ENCODE peak calls at places on chromosomes 6 and 20, in five cellular contexts. U is breast epithelium, X is fibroblast of lung, L is astrocyte, C is mucosa of descending colon. Z is an unnamed sample.
A peak's percentile ranks its signal among the peaks of the same experiment; 100 is the strongest.

GRCh38 chr6:54419885-54420284 is 111.6 kb downstream of the TINAG start:
- DNase-seq in C (no peak), U (no peak), X (peak; percentile 94), L (peak; percentile 91), Z (no peak)

GRCh38 chr6:167683028-167683862 is 143.5 kb upstream of the AFDN start:
- DNase-seq in U (peak; percentile 81), L (peak; percentile 90), C (peak; percentile 75), X (peak; percentile 22), Z (peak; percentile 85)

GRCh38 chr6:70566751-70567382 is at the start of gene SDHAF4:
- DNase-seq in U (peak; percentile 83), C (peak; percentile 94), L (peak; percentile 61), X (peak; percentile 85), Z (peak; percentile 97)

GRCh38 chr6:8059129-8059528 is 5.1 kb downstream of the BLOC1S5 start:
- DNase-seq in C (no peak), U (no peak), X (peak; percentile 74), L (peak; percentile 22), Z (no peak)

GRCh38 chr6:515267-515666 is 123.7 kb downstream of the IRF4 start:
- DNase-seq in C (no peak), U (no peak), X (no peak), L (no peak), Z (no peak)

GRCh38 chr20:2331092-2331491 is 35.3 kb downstream of the TGM3 start:
- DNase-seq in C (no peak), L (no peak), U (no peak), X (no peak), Z (no peak)

GRCh38 chr6:44456070-44456965 is 68.8 kb downstream of the CDC5L start:
- DNase-seq in C (no peak), X (peak; percentile 61), L (peak; percentile 59), U (no peak), Z (no peak)

GRCh38 chr6:134195985-134196384 is 121.9 kb downstream of the SGK1 start:
- DNase-seq in U (no peak), X (no peak), C (no peak), L (no peak), Z (no peak)

GRCh38 chr20:50256577-50256976 is 65.9 kb downstream of the CEBPB start:
- DNase-seq in C (no peak), X (no peak), L (no peak), U (no peak), Z (no peak)

GRCh38 chr6:100719883-100720682 is 161.0 kb downstream of the ASCC3 start:
- DNase-seq in U (no peak), L (no peak), X (peak; percentile 56), C (no peak), Z (no peak)

GRCh38 chr6:111604259-111605099 is 1.2 kb downstream of the TRAF3IP2 start:
- DNase-seq in U (peak; percentile 47), C (peak; percentile 57), L (peak; percentile 82), X (peak; percentile 89), Z (peak; percentile 84)

GRCh38 chr6:23890543-23891227 is 235.3 kb upstream of the NRSN1 start:
- DNase-seq in L (peak; percentile 9), C (no peak), U (no peak), X (peak; percentile 8), Z (no peak)

GRCh38 chr20:18904624-18905023 is 91.0 kb downstream of the SCP2D1 start:
- DNase-seq in C (no peak), U (no peak), X (no peak), L (no peak), Z (no peak)

GRCh38 chr6:144460224-144461095 is 175.3 kb downstream of the UTRN start:
- DNase-seq in X (no peak), L (no peak), U (no peak), C (no peak), Z (no peak)

GRCh38 chr6:43702522-43703440 is 15.2 kb upstream of the MRPS18A start:
- DNase-seq in L (peak; percentile 71), C (peak; percentile 91), X (peak; percentile 98), U (peak; percentile 63), Z (peak; percentile 97)

GRCh38 chr20:61449057-61449456 is 197.0 kb downstream of the CDH4 start:
- DNase-seq in U (no peak), C (no peak), X (no peak), L (no peak), Z (no peak)

GRCh38 chr20:51388756-51389542 is 153.6 kb downstream of the NFATC2 start:
- DNase-seq in C (no peak), U (no peak), X (no peak), L (no peak), Z (no peak)

GRCh38 chr6:163554663-163555062 is 140.1 kb downstream of the QKI start:
- DNase-seq in U (no peak), C (no peak), X (peak; percentile 57), L (no peak), Z (peak; percentile 48)

GRCh38 chr20:3777726-3778629 is 3.3 kb downstream of the SPEF1 start:
- DNase-seq in C (peak; percentile 81), U (peak; percentile 55), L (no peak), X (peak; percentile 33), Z (peak; percentile 88)
- H3K4me3 ChIP-seq in C (no peak overlapping the region), U (peak overlapping the region; percentile 75), L (peak overlapping the region; percentile 43), X (peak overlapping the region; percentile 54), Z (peak overlapping the region; percentile 61)

DNA sequence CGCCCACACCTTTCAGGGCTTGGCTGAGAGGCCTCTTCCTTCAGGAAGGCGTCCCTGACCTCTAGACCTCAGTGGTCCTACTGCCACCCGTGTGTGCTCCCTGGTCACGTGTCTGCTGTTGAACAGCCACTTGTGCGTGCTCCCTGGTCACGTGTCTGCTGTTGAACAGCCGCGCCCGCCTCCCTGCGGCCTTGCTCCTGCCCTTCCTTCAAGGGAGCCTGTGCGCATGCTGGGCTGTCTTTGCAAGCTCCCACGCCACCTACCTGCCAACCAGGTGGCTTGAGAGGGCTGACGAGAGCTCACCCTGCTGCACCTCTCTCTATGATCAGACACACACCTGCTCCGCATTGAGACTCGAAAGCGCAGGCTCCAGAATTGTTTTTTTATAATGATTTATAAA is 179.3 kb downstream of the BMP7 start:
- DNase-seq in C (no peak), L (no peak), U (no peak), X (no peak), Z (peak; percentile 37)
- TF ChIP-seq CTCF in C (no peak), L (no peak), U (no peak), X (no peak), Z (no peak)

GRCh38 chr6:41709375-41709774 is 26.0 kb downstream of the TFEB start:
- DNase-seq in L (no peak), U (no peak), C (no peak), X (no peak), Z (no peak)

GRCh38 chr6:41708856-41709255 is 26.6 kb downstream of the TFEB start:
- DNase-seq in X (no peak), L (no peak), U (no peak), C (no peak), Z (no peak)

GRCh38 chr6:41705996-41706835 is 29.2 kb downstream of the TFEB start:
- DNase-seq in X (peak; percentile 68), U (peak; percentile 69), L (peak; percentile 61), C (peak; percentile 87), Z (peak; percentile 92)

GRCh38 chr6:41706876-41707564 is 28.4 kb downstream of the TFEB start:
- DNase-seq in C (peak; percentile 50), L (no peak), X (peak; percentile 72), U (no peak), Z (peak; percentile 69)

GRCh38 chr6:41707565-41708200 is 27.7 kb downstream of the TFEB start:
- DNase-seq in X (no peak), C (peak; percentile 70), L (no peak), U (peak; percentile 46), Z (peak; percentile 70)
- H3K4me3 ChIP-seq in X (no peak overlapping the region), C (no peak overlapping the region), L (no peak overlapping the region), U (no peak overlapping the region), Z (no peak overlapping the region)

GRCh38 chr6:155710704-155711103 is 255.1 kb upstream of the NOX3 start:
- DNase-seq in L (no peak), X (no peak), C (no peak), U (no peak), Z (no peak)
- TF ChIP-seq CTCF in L (no peak), X (no peak), C (no peak), U (no peak), Z (no peak)

DNA sequence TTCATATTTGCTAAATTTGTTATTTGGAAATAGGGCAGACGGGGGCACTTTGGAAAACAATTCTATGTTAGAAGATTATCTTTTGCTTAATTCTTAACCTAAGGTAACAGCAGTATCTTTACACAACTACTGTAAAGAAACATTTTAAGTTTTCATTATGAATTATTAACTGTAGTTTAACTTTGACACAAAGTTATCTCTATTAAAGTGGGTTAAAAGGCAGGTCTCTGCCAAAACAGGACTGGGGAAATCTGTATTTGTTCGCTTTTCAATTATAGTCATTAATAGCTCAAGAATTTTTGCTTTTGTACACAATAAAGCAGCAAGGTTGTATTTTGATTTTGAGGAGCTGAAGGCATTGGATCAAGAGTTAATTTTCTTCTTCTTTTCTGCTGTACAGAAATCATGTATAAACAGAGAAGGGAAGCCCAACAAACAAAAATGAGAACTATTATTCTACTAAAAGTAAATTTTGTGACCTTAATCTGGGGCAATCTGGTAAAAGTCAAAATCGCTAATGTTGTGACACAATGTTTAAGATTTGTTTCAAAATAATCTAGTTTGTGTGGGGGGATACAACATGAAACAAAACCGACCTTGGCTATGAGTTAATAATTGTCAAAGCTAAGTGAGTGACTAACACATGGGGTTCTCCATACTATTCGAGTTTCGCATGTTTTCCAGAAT is 2.9 kb downstream of the STAU1 start:
- DNase-seq in L (no peak), U (no peak), C (no peak), X (no peak), Z (no peak)
- H3K4me3 ChIP-seq in L (no peak overlapping the region), U (no peak overlapping the region), C (no peak overlapping the region), X (no peak overlapping the region), Z (no peak overlapping the region)

GRCh38 chr20:13611726-13612125 is 27.0 kb downstream of the TASP1 start:
- DNase-seq in U (no peak), X (no peak), C (no peak), L (no peak), Z (no peak)

GRCh38 chr20:13613917-13614316 is 24.8 kb downstream of the TASP1 start:
- DNase-seq in L (peak; percentile 62), X (no peak), U (no peak), C (no peak), Z (no peak)

GRCh38 chr20:13610205-13610604 is 28.5 kb downstream of the TASP1 start:
- DNase-seq in C (no peak), X (no peak), L (no peak), U (no peak), Z (no peak)
- TF ChIP-seq CTCF in C (no peak), X (no peak), L (no peak), U (no peak), Z (no peak)

GRCh38 chr20:33878583-33878982 is 67.4 kb downstream of the CHMP4B start:
- DNase-seq in X (no peak), C (no peak), U (no peak), L (no peak), Z (no peak)
- H3K4me3 ChIP-seq in X (no peak overlapping the region), C (no peak overlapping the region), U (no peak overlapping the region), L (no peak overlapping the region), Z (no peak overlapping the region)

GRCh38 chr20:6184086-6184485 is 61.3 kb upstream of the FERMT1 start:
- DNase-seq in C (no peak), L (no peak), X (no peak), U (no peak), Z (no peak)
- TF ChIP-seq CTCF in C (no peak), L (no peak), X (no peak), U (no peak), Z (peak; percentile 5)